ENCODE peak calls at places on chromosomes 6 and 20, in nine cellular contexts. One of them, this sample, is unnamed.

GRCh38 chr20:49893242-49894072 is 21.9 kb downstream of the SPATA2 start:
- DNase-seq in BJ: no peak
- DNase-seq in fibroblast of lung: no peak
- DNase-seq in brain microvascular endothelial cell: no peak
- DNase-seq in RWPE1: no peak
- DNase-seq in CD8-positive, alpha-beta T cell: no peak
- DNase-seq in spleen: peak; percentile 42
- DNase-seq in GM10248: no peak
- DNase-seq in IMR-90: peak; percentile 14
- DNase-seq in this sample: no peak

GRCh38 chr6:16681260-16681873 is 79.9 kb downstream of the ATXN1 start:
- DNase-seq in BJ: peak; percentile 74
- DNase-seq in fibroblast of lung: peak; percentile 97
- DNase-seq in brain microvascular endothelial cell: peak; percentile 78
- DNase-seq in RWPE1: peak; percentile 89
- DNase-seq in CD8-positive, alpha-beta T cell: no peak
- DNase-seq in spleen: no peak
- DNase-seq in GM10248: no peak
- DNase-seq in IMR-90: peak; percentile 96
- DNase-seq in this sample: no peak

GRCh38 chr6:36963451-36964290 is 9.1 kb downstream of the PI16 start:
- DNase-seq in BJ: no peak
- DNase-seq in fibroblast of lung: no peak
- DNase-seq in brain microvascular endothelial cell: no peak
- DNase-seq in RWPE1: no peak
- DNase-seq in CD8-positive, alpha-beta T cell: peak; percentile 36
- DNase-seq in spleen: peak; percentile 84
- DNase-seq in GM10248: peak; percentile 63
- DNase-seq in IMR-90: no peak
- DNase-seq in this sample: no peak

GRCh38 chr20:44610313-44610965 is 28.1 kb downstream of the PKIG start:
- DNase-seq in BJ: no peak
- DNase-seq in fibroblast of lung: no peak
- DNase-seq in brain microvascular endothelial cell: no peak
- DNase-seq in RWPE1: no peak
- DNase-seq in CD8-positive, alpha-beta T cell: peak; percentile 47
- DNase-seq in spleen: peak; percentile 43
- DNase-seq in GM10248: no peak
- DNase-seq in IMR-90: no peak
- DNase-seq in this sample: no peak

GRCh38 chr20:10277616-10278015 is 59.0 kb downstream of the SNAP25 start:
- DNase-seq in BJ: no peak
- DNase-seq in fibroblast of lung: no peak
- DNase-seq in brain microvascular endothelial cell: no peak
- DNase-seq in RWPE1: no peak
- DNase-seq in CD8-positive, alpha-beta T cell: no peak
- DNase-seq in spleen: no peak
- DNase-seq in GM10248: no peak
- DNase-seq in IMR-90: no peak
- DNase-seq in this sample: no peak

GRCh38 chr6:157599191-157599590 is 218.2 kb downstream of the ZDHHC14 start:
- DNase-seq in BJ: no peak
- DNase-seq in fibroblast of lung: no peak
- DNase-seq in brain microvascular endothelial cell: no peak
- DNase-seq in RWPE1: no peak
- DNase-seq in CD8-positive, alpha-beta T cell: no peak
- DNase-seq in spleen: peak; percentile 75
- DNase-seq in GM10248: no peak
- DNase-seq in IMR-90: no peak
- DNase-seq in this sample: no peak

GRCh38 chr6:41503841-41504525 is 42.2 kb upstream of the FOXP4 start:
- DNase-seq in BJ: no peak
- DNase-seq in fibroblast of lung: peak; percentile 50
- DNase-seq in brain microvascular endothelial cell: peak; percentile 14
- DNase-seq in RWPE1: peak; percentile 22
- DNase-seq in CD8-positive, alpha-beta T cell: no peak
- DNase-seq in spleen: no peak
- DNase-seq in GM10248: peak; percentile 63
- DNase-seq in IMR-90: peak; percentile 73
- DNase-seq in this sample: no peak

GRCh38 chr20:20497242-20497985 is 129.5 kb downstream of the INSM1 start:
- DNase-seq in BJ: no peak
- DNase-seq in fibroblast of lung: no peak
- DNase-seq in brain microvascular endothelial cell: no peak
- DNase-seq in RWPE1: no peak
- DNase-seq in CD8-positive, alpha-beta T cell: no peak
- DNase-seq in spleen: no peak
- DNase-seq in GM10248: peak; percentile 32
- DNase-seq in IMR-90: no peak
- DNase-seq in this sample: no peak

GRCh38 chr20:59664389-59665055 is 60.2 kb downstream of the PHACTR3 start:
- DNase-seq in BJ: no peak
- DNase-seq in fibroblast of lung: no peak
- DNase-seq in brain microvascular endothelial cell: no peak
- DNase-seq in RWPE1: no peak
- DNase-seq in CD8-positive, alpha-beta T cell: no peak
- DNase-seq in spleen: peak; percentile 54
- DNase-seq in GM10248: no peak
- DNase-seq in IMR-90: no peak
- DNase-seq in this sample: no peak

GRCh38 chr6:125273965-125274364 is 27.8 kb downstream of the HDDC2 start:
- DNase-seq in BJ: no peak
- DNase-seq in fibroblast of lung: no peak
- DNase-seq in brain microvascular endothelial cell: peak; percentile 45
- DNase-seq in RWPE1: peak; percentile 83
- DNase-seq in CD8-positive, alpha-beta T cell: no peak
- DNase-seq in spleen: no peak
- DNase-seq in GM10248: no peak
- DNase-seq in IMR-90: peak; percentile 24
- DNase-seq in this sample: no peak

GRCh38 chr6:38271081-38271480 is 368.6 kb downstream of the BTBD9 start:
- DNase-seq in BJ: no peak
- DNase-seq in fibroblast of lung: no peak
- DNase-seq in brain microvascular endothelial cell: no peak
- DNase-seq in RWPE1: no peak
- DNase-seq in CD8-positive, alpha-beta T cell: no peak
- DNase-seq in spleen: no peak
- DNase-seq in GM10248: no peak
- DNase-seq in IMR-90: peak; percentile 57
- DNase-seq in this sample: no peak

GRCh38 chr6:31815025-31815838 is at the start of the genes HSPA1A and HSPA1L:
- DNase-seq in BJ: peak; percentile 72
- DNase-seq in fibroblast of lung: peak; percentile 95
- DNase-seq in brain microvascular endothelial cell: peak; percentile 97
- DNase-seq in RWPE1: peak; percentile 99
- DNase-seq in CD8-positive, alpha-beta T cell: peak; percentile 41
- DNase-seq in spleen: peak; percentile 94
- DNase-seq in GM10248: peak; percentile 86
- DNase-seq in IMR-90: peak; percentile 95
- DNase-seq in this sample: peak; percentile 81

GRCh38 chr6:4936681-4937041 is 67.2 kb downstream of the RPP40 start:
- DNase-seq in BJ: no peak
- DNase-seq in fibroblast of lung: peak; percentile 83
- DNase-seq in brain microvascular endothelial cell: peak; percentile 39
- DNase-seq in RWPE1: peak; percentile 37
- DNase-seq in CD8-positive, alpha-beta T cell: no peak
- DNase-seq in spleen: no peak
- DNase-seq in GM10248: peak; percentile 58
- DNase-seq in IMR-90: peak; percentile 80
- DNase-seq in this sample: no peak

GRCh38 chr20:45341939-45342862 is 6.0 kb downstream of the SDC4 start:
- DNase-seq in BJ: no peak
- DNase-seq in fibroblast of lung: no peak
- DNase-seq in brain microvascular endothelial cell: no peak
- DNase-seq in RWPE1: peak; percentile 55
- DNase-seq in CD8-positive, alpha-beta T cell: no peak
- DNase-seq in spleen: no peak
- DNase-seq in GM10248: no peak
- DNase-seq in IMR-90: peak; percentile 74
- DNase-seq in this sample: no peak

GRCh38 chr6:26031595-26032386 is 55.4 kb upstream of the HFE start:
- DNase-seq in BJ: peak; percentile 80
- DNase-seq in fibroblast of lung: peak; percentile 98
- DNase-seq in brain microvascular endothelial cell: peak; percentile 98
- DNase-seq in RWPE1: peak; percentile 96
- DNase-seq in CD8-positive, alpha-beta T cell: peak; percentile 86
- DNase-seq in spleen: peak; percentile 92
- DNase-seq in GM10248: peak; percentile 89
- DNase-seq in IMR-90: peak; percentile 97
- DNase-seq in this sample: peak; percentile 88
- TF ChIP-seq CTCF in BJ: peak; percentile 39
- TF ChIP-seq CTCF in fibroblast of lung: peak; percentile 11
- TF ChIP-seq CTCF in brain microvascular endothelial cell: peak; percentile 39
- TF ChIP-seq CTCF in RWPE1: no peak
- TF ChIP-seq CTCF in CD8-positive, alpha-beta T cell: no peak
- TF ChIP-seq CTCF in spleen: peak; percentile 8
- TF ChIP-seq CTCF in GM10248: peak; percentile 9
- TF ChIP-seq CTCF in IMR-90: peak; percentile 15
- TF ChIP-seq CTCF in this sample: no peak

GRCh38 chr6:166441641-166442078 is 58.9 kb upstream of the MPC1 start:
- DNase-seq in BJ: no peak
- DNase-seq in fibroblast of lung: no peak
- DNase-seq in brain microvascular endothelial cell: no peak
- DNase-seq in RWPE1: no peak
- DNase-seq in CD8-positive, alpha-beta T cell: no peak
- DNase-seq in spleen: no peak
- DNase-seq in GM10248: no peak
- DNase-seq in IMR-90: no peak
- DNase-seq in this sample: no peak
- TF ChIP-seq CTCF in BJ: no peak
- TF ChIP-seq CTCF in fibroblast of lung: no peak
- TF ChIP-seq CTCF in brain microvascular endothelial cell: no peak
- TF ChIP-seq CTCF in RWPE1: no peak
- TF ChIP-seq CTCF in CD8-positive, alpha-beta T cell: no peak
- TF ChIP-seq CTCF in spleen: no peak
- TF ChIP-seq CTCF in GM10248: no peak
- TF ChIP-seq CTCF in IMR-90: no peak
- TF ChIP-seq CTCF in this sample: no peak

DNA sequence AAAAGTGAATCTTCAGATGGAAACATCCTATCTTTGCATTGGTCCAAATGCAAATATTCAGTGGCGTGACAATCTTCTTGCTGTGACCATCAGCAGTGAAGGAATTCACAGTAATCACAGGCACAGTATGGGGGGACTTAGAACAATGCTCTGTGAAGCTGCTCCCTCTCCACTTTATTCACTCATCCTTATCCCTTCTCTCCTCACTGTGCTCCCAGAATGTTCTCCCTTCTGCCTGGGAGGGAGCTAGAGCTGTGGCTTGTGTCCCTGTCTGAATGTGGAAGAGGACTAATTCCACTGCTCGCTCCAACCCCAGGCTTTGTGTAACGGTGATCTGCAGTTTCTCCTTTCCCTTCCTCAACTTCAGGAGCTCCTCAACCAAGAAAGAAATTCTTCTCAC is 243.7 kb downstream of the ALDH8A1 start:
- DNase-seq in BJ: no peak
- DNase-seq in fibroblast of lung: no peak
- DNase-seq in brain microvascular endothelial cell: no peak
- DNase-seq in RWPE1: no peak
- DNase-seq in CD8-positive, alpha-beta T cell: no peak
- DNase-seq in spleen: no peak
- DNase-seq in GM10248: no peak
- DNase-seq in IMR-90: no peak
- DNase-seq in this sample: no peak
- TF ChIP-seq CTCF in BJ: no peak
- TF ChIP-seq CTCF in fibroblast of lung: no peak
- TF ChIP-seq CTCF in brain microvascular endothelial cell: no peak
- TF ChIP-seq CTCF in RWPE1: no peak
- TF ChIP-seq CTCF in CD8-positive, alpha-beta T cell: no peak
- TF ChIP-seq CTCF in spleen: no peak
- TF ChIP-seq CTCF in GM10248: no peak
- TF ChIP-seq CTCF in IMR-90: no peak
- TF ChIP-seq CTCF in this sample: no peak

GRCh38 chr20:63828951-63829350 is 2.1 kb downstream of the ZBTB46 start:
- DNase-seq in BJ: no peak
- DNase-seq in fibroblast of lung: no peak
- DNase-seq in brain microvascular endothelial cell: no peak
- DNase-seq in RWPE1: no peak
- DNase-seq in CD8-positive, alpha-beta T cell: no peak
- DNase-seq in spleen: no peak
- DNase-seq in GM10248: no peak
- DNase-seq in IMR-90: no peak
- DNase-seq in this sample: no peak

GRCh38 chr20:63828124-63828523 is 2.9 kb downstream of the ZBTB46 start:
- DNase-seq in BJ: no peak
- DNase-seq in fibroblast of lung: no peak
- DNase-seq in brain microvascular endothelial cell: no peak
- DNase-seq in RWPE1: no peak
- DNase-seq in CD8-positive, alpha-beta T cell: no peak
- DNase-seq in spleen: no peak
- DNase-seq in GM10248: no peak
- DNase-seq in IMR-90: no peak
- DNase-seq in this sample: no peak

GRCh38 chr20:63829943-63830820 is 882 bp downstream of the ZBTB46 start:
- DNase-seq in BJ: no peak
- DNase-seq in fibroblast of lung: peak; percentile 31
- DNase-seq in brain microvascular endothelial cell: peak; percentile 12
- DNase-seq in RWPE1: no peak
- DNase-seq in CD8-positive, alpha-beta T cell: no peak
- DNase-seq in spleen: no peak
- DNase-seq in GM10248: no peak
- DNase-seq in IMR-90: peak; percentile 36
- DNase-seq in this sample: no peak

GRCh38 chr20:63829598-63829942 is 1.5 kb downstream of the ZBTB46 start:
- DNase-seq in BJ: no peak
- DNase-seq in fibroblast of lung: peak; percentile 26
- DNase-seq in brain microvascular endothelial cell: no peak
- DNase-seq in RWPE1: no peak
- DNase-seq in CD8-positive, alpha-beta T cell: no peak
- DNase-seq in spleen: no peak
- DNase-seq in GM10248: no peak
- DNase-seq in IMR-90: no peak
- DNase-seq in this sample: no peak

DNA sequence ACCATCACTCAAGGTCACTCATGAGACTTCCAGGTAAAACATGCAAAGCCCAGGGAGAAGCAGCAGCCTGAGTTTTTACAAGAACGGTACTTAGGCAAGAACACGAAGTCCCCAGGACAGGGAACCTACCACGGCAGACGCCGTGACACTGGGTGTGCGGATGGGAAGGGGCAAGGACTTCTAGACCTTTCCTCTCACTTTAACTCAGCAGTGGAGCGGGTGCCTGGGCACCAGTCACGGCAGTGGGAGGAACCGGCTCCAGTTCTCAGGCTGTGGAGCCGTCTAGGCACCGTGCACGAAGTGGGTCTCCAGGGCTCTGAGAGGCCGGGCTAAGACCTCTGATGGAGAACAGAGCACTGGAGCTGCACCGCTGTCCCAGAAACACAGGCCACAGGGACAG is 2.5 kb downstream of the ZBTB46 start:
- DNase-seq in BJ: no peak
- DNase-seq in fibroblast of lung: no peak
- DNase-seq in brain microvascular endothelial cell: no peak
- DNase-seq in RWPE1: no peak
- DNase-seq in CD8-positive, alpha-beta T cell: no peak
- DNase-seq in spleen: no peak
- DNase-seq in GM10248: no peak
- DNase-seq in IMR-90: no peak
- DNase-seq in this sample: no peak
- TF ChIP-seq CTCF in BJ: no peak
- TF ChIP-seq CTCF in fibroblast of lung: no peak
- TF ChIP-seq CTCF in brain microvascular endothelial cell: no peak
- TF ChIP-seq CTCF in RWPE1: no peak
- TF ChIP-seq CTCF in CD8-positive, alpha-beta T cell: no peak
- TF ChIP-seq CTCF in spleen: no peak
- TF ChIP-seq CTCF in GM10248: no peak
- TF ChIP-seq CTCF in IMR-90: no peak
- TF ChIP-seq CTCF in this sample: no peak

This sample was measured in omental fat pad.